ENCODE peak calls at places on chromosomes 3 and 15, in five cellular contexts. H is GM10248, A is posterior cingulate gyrus, F is hippocampal formation, G is ELR. K is an unnamed sample.

GRCh38 chr15:43133429-43134156 is at the start of gene TMEM62:
- DNase-seq in H (peak; percentile 96), A (peak; percentile 93), F (peak; percentile 62), G (peak; percentile 76), K (peak; percentile 87)

GRCh38 chr15:77543159-77543882 is 89.4 kb downstream of the LINGO1 start:
- DNase-seq in A (peak; percentile 95), G (peak; percentile 85), F (peak; percentile 79), H (peak; percentile 90), K (peak; percentile 92)

GRCh38 chr15:72117448-72117697 is 577 bp downstream of the MYO9A start:
- DNase-seq in G (peak; percentile 87), A (no peak), H (peak; percentile 78), F (no peak), K (no peak)

GRCh38 chr15:33113666-33114483 is 80.6 kb downstream of the FMN1 start:
- DNase-seq in H (no peak), G (no peak), F (no peak), A (no peak), K (no peak)

GRCh38 chr15:69129026-69129385 is 31.4 kb upstream of the GLCE start:
- DNase-seq in A (no peak), H (no peak), G (no peak), F (no peak), K (no peak)

GRCh38 chr15:60000824-60001641 is 3.1 kb upstream of the FOXB1 start:
- DNase-seq in G (no peak), F (no peak), H (peak; percentile 6), A (no peak), K (peak; percentile 55)

GRCh38 chr15:31130576-31131237 is 29.2 kb upstream of the TRPM1 start:
- DNase-seq in H (no peak), G (no peak), F (no peak), A (no peak), K (no peak)

GRCh38 chr15:101126618-101127502 is 125.0 kb downstream of the CHSY1 start:
- DNase-seq in F (no peak), H (no peak), G (peak; percentile 28), A (peak; percentile 31), K (no peak)

GRCh38 chr3:101531473-101532086 is 18.6 kb upstream of the SENP7 start:
- DNase-seq in G (peak; percentile 24), H (no peak), F (no peak), A (no peak), K (no peak)

GRCh38 chr3:139427283-139428060 is 38.0 kb upstream of the COPB2 start:
- DNase-seq in A (no peak), G (peak; percentile 83), F (no peak), H (peak; percentile 62), K (peak; percentile 75)

GRCh38 chr3:186529204-186529999 is 14.8 kb downstream of the CRYGS start:
- DNase-seq in H (no peak), A (no peak), F (no peak), G (no peak), K (no peak)

GRCh38 chr3:53970656-53971055 is 79.0 kb upstream of the SELENOK start:
- DNase-seq in G (no peak), H (no peak), A (no peak), F (no peak), K (no peak)

GRCh38 chr15:62125763-62126162 is 39.3 kb downstream of the C2CD4B start:
- DNase-seq in F (no peak), A (no peak), H (no peak), G (peak; percentile 60), K (no peak)